ENCODE peak calls at places on chromosomes 11 and 22, in nine cellular contexts. One of them, this sample, is unnamed.

GRCh38 chr22:27348634-27349033 is 452.9 kb downstream of the MN1 start:
- DNase-seq in body of pancreas: peak
- DNase-seq in transverse colon: no peak
- DNase-seq in left ventricle myocardium inferior: no peak
- DNase-seq in tibial artery: no peak
- DNase-seq in psoas muscle: no peak
- DNase-seq in A549: no peak
- DNase-seq in hepatocyte: no peak
- DNase-seq in neuronal stem cell: no peak
- DNase-seq in this sample: no peak

GRCh38 chr11:78564037-78564888 is 10.4 kb downstream of the NARS2 start:
- DNase-seq in body of pancreas: peak
- DNase-seq in transverse colon: peak
- DNase-seq in left ventricle myocardium inferior: no peak
- DNase-seq in tibial artery: no peak
- DNase-seq in psoas muscle: no peak
- DNase-seq in A549: peak
- DNase-seq in hepatocyte: peak
- DNase-seq in neuronal stem cell: peak
- DNase-seq in this sample: no peak

GRCh38 chr11:18671246-18671645 is 27.3 kb upstream of the TMEM86A start:
- DNase-seq in body of pancreas: no peak
- DNase-seq in transverse colon: no peak
- DNase-seq in left ventricle myocardium inferior: no peak
- DNase-seq in tibial artery: no peak
- DNase-seq in psoas muscle: no peak
- DNase-seq in A549: no peak
- DNase-seq in hepatocyte: no peak
- DNase-seq in neuronal stem cell: no peak
- DNase-seq in this sample: no peak

GRCh38 chr11:104159356-104159755 is 4.6 kb downstream of the PDGFD start:
- DNase-seq in body of pancreas: no peak
- DNase-seq in transverse colon: no peak
- DNase-seq in left ventricle myocardium inferior: no peak
- DNase-seq in tibial artery: no peak
- DNase-seq in psoas muscle: no peak
- DNase-seq in A549: no peak
- DNase-seq in hepatocyte: no peak
- DNase-seq in neuronal stem cell: no peak
- DNase-seq in this sample: no peak

GRCh38 chr11:35418847-35419712 is at the start of gene SLC1A2:
- DNase-seq in body of pancreas: peak
- DNase-seq in transverse colon: no peak
- DNase-seq in left ventricle myocardium inferior: no peak
- DNase-seq in tibial artery: no peak
- DNase-seq in psoas muscle: peak
- DNase-seq in A549: peak
- DNase-seq in hepatocyte: peak
- DNase-seq in neuronal stem cell: peak
- DNase-seq in this sample: peak

GRCh38 chr11:19431059-19431398 is 190.3 kb upstream of the E2F8 start:
- DNase-seq in body of pancreas: no peak
- DNase-seq in transverse colon: no peak
- DNase-seq in left ventricle myocardium inferior: no peak
- DNase-seq in tibial artery: no peak
- DNase-seq in psoas muscle: no peak
- DNase-seq in A549: no peak
- DNase-seq in hepatocyte: no peak
- DNase-seq in neuronal stem cell: no peak
- DNase-seq in this sample: no peak

GRCh38 chr11:62689421-62690183 is at the start of gene LRRN4CL:
- DNase-seq in body of pancreas: peak
- DNase-seq in transverse colon: peak
- DNase-seq in left ventricle myocardium inferior: peak
- DNase-seq in tibial artery: peak
- DNase-seq in psoas muscle: peak
- DNase-seq in A549: no peak
- DNase-seq in hepatocyte: peak
- DNase-seq in neuronal stem cell: no peak
- DNase-seq in this sample: no peak

GRCh38 chr22:20819471-20819870 is 39.1 kb downstream of the PI4KA start:
- DNase-seq in body of pancreas: no peak
- DNase-seq in transverse colon: no peak
- DNase-seq in left ventricle myocardium inferior: no peak
- DNase-seq in tibial artery: no peak
- DNase-seq in psoas muscle: no peak
- DNase-seq in A549: no peak
- DNase-seq in hepatocyte: no peak
- DNase-seq in neuronal stem cell: no peak
- DNase-seq in this sample: no peak

GRCh38 chr11:103888541-103888951 is 147.9 kb upstream of the DDI1 start:
- DNase-seq in body of pancreas: no peak
- DNase-seq in transverse colon: no peak
- DNase-seq in left ventricle myocardium inferior: no peak
- DNase-seq in tibial artery: no peak
- DNase-seq in psoas muscle: no peak
- DNase-seq in A549: peak
- DNase-seq in hepatocyte: no peak
- DNase-seq in neuronal stem cell: no peak
- DNase-seq in this sample: no peak

GRCh38 chr11:112903310-112903709 is 57.9 kb upstream of the NCAM1 start:
- DNase-seq in body of pancreas: no peak
- DNase-seq in transverse colon: no peak
- DNase-seq in left ventricle myocardium inferior: no peak
- DNase-seq in tibial artery: no peak
- DNase-seq in psoas muscle: no peak
- DNase-seq in A549: no peak
- DNase-seq in hepatocyte: no peak
- DNase-seq in neuronal stem cell: no peak
- DNase-seq in this sample: no peak

GRCh38 chr11:68057807-68058206 is 19.0 kb downstream of the TCIRG1 start:
- DNase-seq in body of pancreas: no peak
- DNase-seq in transverse colon: no peak
- DNase-seq in left ventricle myocardium inferior: no peak
- DNase-seq in tibial artery: no peak
- DNase-seq in psoas muscle: no peak
- DNase-seq in A549: no peak
- DNase-seq in hepatocyte: no peak
- DNase-seq in neuronal stem cell: no peak
- DNase-seq in this sample: peak

GRCh38 chr11:33452806-33453205 is 195.6 kb downstream of the HIPK3 start:
- DNase-seq in body of pancreas: no peak
- DNase-seq in transverse colon: no peak
- DNase-seq in left ventricle myocardium inferior: no peak
- DNase-seq in tibial artery: no peak
- DNase-seq in psoas muscle: no peak
- DNase-seq in A549: peak
- DNase-seq in hepatocyte: peak
- DNase-seq in neuronal stem cell: no peak
- DNase-seq in this sample: no peak

GRCh38 chr11:123624974-123625373 is 29.4 kb downstream of the SCN3B start:
- DNase-seq in body of pancreas: no peak
- DNase-seq in transverse colon: no peak
- DNase-seq in left ventricle myocardium inferior: no peak
- DNase-seq in tibial artery: no peak
- DNase-seq in psoas muscle: no peak
- DNase-seq in A549: no peak
- DNase-seq in hepatocyte: no peak
- DNase-seq in neuronal stem cell: no peak
- DNase-seq in this sample: no peak

GRCh38 chr11:123628936-123629683 is 25.3 kb downstream of the SCN3B start:
- DNase-seq in body of pancreas: peak
- DNase-seq in transverse colon: peak
- DNase-seq in left ventricle myocardium inferior: peak
- DNase-seq in tibial artery: no peak
- DNase-seq in psoas muscle: peak
- DNase-seq in A549: no peak
- DNase-seq in hepatocyte: peak
- DNase-seq in neuronal stem cell: no peak
- DNase-seq in this sample: no peak

GRCh38 chr11:123630126-123630531 is 24.3 kb downstream of the SCN3B start:
- DNase-seq in body of pancreas: no peak
- DNase-seq in transverse colon: no peak
- DNase-seq in left ventricle myocardium inferior: no peak
- DNase-seq in tibial artery: no peak
- DNase-seq in psoas muscle: no peak
- DNase-seq in A549: no peak
- DNase-seq in hepatocyte: no peak
- DNase-seq in neuronal stem cell: no peak
- DNase-seq in this sample: no peak
- H3K27ac ChIP-seq in body of pancreas: no peak
- H3K27ac ChIP-seq in transverse colon: no peak
- H3K27ac ChIP-seq in left ventricle myocardium inferior: peak
- H3K27ac ChIP-seq in tibial artery: no peak
- H3K27ac ChIP-seq in psoas muscle: no peak
- H3K27ac ChIP-seq in A549: no peak
- H3K27ac ChIP-seq in hepatocyte: no peak
- H3K27ac ChIP-seq in neuronal stem cell: no peak
- H3K27ac ChIP-seq in this sample: no peak

GRCh38 chr22:30272781-30273180 is 6.1 kb upstream of the OSM start:
- DNase-seq in body of pancreas: no peak
- DNase-seq in transverse colon: no peak
- DNase-seq in left ventricle myocardium inferior: no peak
- DNase-seq in tibial artery: no peak
- DNase-seq in psoas muscle: no peak
- DNase-seq in A549: no peak
- DNase-seq in hepatocyte: no peak
- DNase-seq in neuronal stem cell: no peak
- DNase-seq in this sample: no peak

GRCh38 chr22:30268331-30268730 is 1.7 kb upstream of the OSM start:
- DNase-seq in body of pancreas: no peak
- DNase-seq in transverse colon: no peak
- DNase-seq in left ventricle myocardium inferior: no peak
- DNase-seq in tibial artery: no peak
- DNase-seq in psoas muscle: no peak
- DNase-seq in A549: no peak
- DNase-seq in hepatocyte: no peak
- DNase-seq in neuronal stem cell: no peak
- DNase-seq in this sample: no peak

GRCh38 chr22:30273196-30273595 is 6.5 kb upstream of the OSM start:
- DNase-seq in body of pancreas: no peak
- DNase-seq in transverse colon: no peak
- DNase-seq in left ventricle myocardium inferior: no peak
- DNase-seq in tibial artery: no peak
- DNase-seq in psoas muscle: no peak
- DNase-seq in A549: no peak
- DNase-seq in hepatocyte: no peak
- DNase-seq in neuronal stem cell: no peak
- DNase-seq in this sample: no peak

GRCh38 chr22:30267382-30268302 is 991 bp upstream of the OSM start:
- DNase-seq in body of pancreas: no peak
- DNase-seq in transverse colon: no peak
- DNase-seq in left ventricle myocardium inferior: no peak
- DNase-seq in tibial artery: no peak
- DNase-seq in psoas muscle: no peak
- DNase-seq in A549: no peak
- DNase-seq in hepatocyte: no peak
- DNase-seq in neuronal stem cell: no peak
- DNase-seq in this sample: no peak

GRCh38 chr22:30270841-30271240 is 4.2 kb upstream of the OSM start:
- DNase-seq in body of pancreas: peak
- DNase-seq in transverse colon: peak
- DNase-seq in left ventricle myocardium inferior: peak
- DNase-seq in tibial artery: peak
- DNase-seq in psoas muscle: peak
- DNase-seq in A549: no peak
- DNase-seq in hepatocyte: no peak
- DNase-seq in neuronal stem cell: no peak
- DNase-seq in this sample: peak
- H3K4me3 ChIP-seq in body of pancreas: no peak
- H3K4me3 ChIP-seq in transverse colon: no peak
- H3K4me3 ChIP-seq in left ventricle myocardium inferior: no peak
- H3K4me3 ChIP-seq in tibial artery: no peak
- H3K4me3 ChIP-seq in psoas muscle: no peak
- H3K4me3 ChIP-seq in A549: no peak
- H3K4me3 ChIP-seq in hepatocyte: no peak
- H3K4me3 ChIP-seq in neuronal stem cell: no peak
- H3K4me3 ChIP-seq in this sample: no peak

GRCh38 chr11:100741866-100742625 is 55.0 kb downstream of the ARHGAP42 start:
- DNase-seq in body of pancreas: no peak
- DNase-seq in transverse colon: no peak
- DNase-seq in left ventricle myocardium inferior: no peak
- DNase-seq in tibial artery: no peak
- DNase-seq in psoas muscle: no peak
- DNase-seq in A549: no peak
- DNase-seq in hepatocyte: no peak
- DNase-seq in neuronal stem cell: no peak
- DNase-seq in this sample: no peak
- H3K27ac ChIP-seq in body of pancreas: no peak
- H3K27ac ChIP-seq in transverse colon: no peak
- H3K27ac ChIP-seq in left ventricle myocardium inferior: peak
- H3K27ac ChIP-seq in tibial artery: peak
- H3K27ac ChIP-seq in psoas muscle: no peak
- H3K27ac ChIP-seq in A549: no peak
- H3K27ac ChIP-seq in hepatocyte: no peak
- H3K27ac ChIP-seq in neuronal stem cell: no peak
- H3K27ac ChIP-seq in this sample: no peak

GRCh38 chr11:117875397-117876048 is 935 bp downstream of the FXYD6 start:
- DNase-seq in body of pancreas: peak
- DNase-seq in transverse colon: no peak
- DNase-seq in left ventricle myocardium inferior: peak
- DNase-seq in tibial artery: no peak
- DNase-seq in psoas muscle: no peak
- DNase-seq in A549: no peak
- DNase-seq in hepatocyte: no peak
- DNase-seq in neuronal stem cell: no peak
- DNase-seq in this sample: no peak

GRCh38 chr11:117876341-117877119 is at the start of gene FXYD6:
- DNase-seq in body of pancreas: peak
- DNase-seq in transverse colon: peak
- DNase-seq in left ventricle myocardium inferior: peak
- DNase-seq in tibial artery: no peak
- DNase-seq in psoas muscle: no peak
- DNase-seq in A549: no peak
- DNase-seq in hepatocyte: peak
- DNase-seq in neuronal stem cell: peak
- DNase-seq in this sample: peak

GRCh38 chr11:117877120-117877784 is 794 bp upstream of the FXYD6 start:
- DNase-seq in body of pancreas: no peak
- DNase-seq in transverse colon: no peak
- DNase-seq in left ventricle myocardium inferior: peak
- DNase-seq in tibial artery: no peak
- DNase-seq in psoas muscle: no peak
- DNase-seq in A549: no peak
- DNase-seq in hepatocyte: no peak
- DNase-seq in neuronal stem cell: no peak
- DNase-seq in this sample: no peak

GRCh38 chr11:117874910-117875396 is 1.5 kb downstream of the FXYD6 start:
- DNase-seq in body of pancreas: no peak
- DNase-seq in transverse colon: no peak
- DNase-seq in left ventricle myocardium inferior: no peak
- DNase-seq in tibial artery: no peak
- DNase-seq in psoas muscle: no peak
- DNase-seq in A549: no peak
- DNase-seq in hepatocyte: no peak
- DNase-seq in neuronal stem cell: no peak
- DNase-seq in this sample: no peak

DNA sequence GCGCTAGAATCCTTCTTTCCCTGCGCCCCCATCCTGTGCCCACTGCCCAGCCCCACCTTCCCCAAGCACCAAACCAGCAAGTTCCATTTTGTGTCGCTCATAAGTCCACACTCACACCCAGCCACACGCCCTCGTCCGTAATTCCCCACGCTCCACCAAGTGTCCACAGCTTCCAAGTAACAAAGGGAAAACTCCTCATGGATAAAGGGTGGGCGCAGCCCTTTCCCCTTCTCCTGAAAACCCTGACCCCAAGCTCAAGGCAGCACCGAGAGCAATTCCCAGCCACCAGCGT is 463 bp downstream of the FXYD6 start:
- DNase-seq in body of pancreas: no peak
- DNase-seq in transverse colon: no peak
- DNase-seq in left ventricle myocardium inferior: no peak
- DNase-seq in tibial artery: no peak
- DNase-seq in psoas muscle: no peak
- DNase-seq in A549: no peak
- DNase-seq in hepatocyte: no peak
- DNase-seq in neuronal stem cell: no peak
- DNase-seq in this sample: no peak
- H3K4me3 ChIP-seq in body of pancreas: no peak
- H3K4me3 ChIP-seq in transverse colon: peak
- H3K4me3 ChIP-seq in left ventricle myocardium inferior: peak
- H3K4me3 ChIP-seq in tibial artery: peak
- H3K4me3 ChIP-seq in psoas muscle: peak
- H3K4me3 ChIP-seq in A549: peak
- H3K4me3 ChIP-seq in hepatocyte: peak
- H3K4me3 ChIP-seq in neuronal stem cell: peak
- H3K4me3 ChIP-seq in this sample: peak